ENCODE peak calls at places on chromosomes 12 and 14, in nine cellular contexts. A is A549, G is PC-3, I is sigmoid colon, Q is osteoblast, L is IMR-90, F is hepatocyte, K is RWPE2, R is Caco-2. D is an unnamed sample.

GRCh38 chr14:103694572-103695026 is 20.7 kb downstream of the XRCC3 start:
- DNase-seq in A (no peak), G (no peak), I (no peak), Q (peak; percentile 64), L (no peak), F (no peak), K (no peak), R (no peak), D (no peak)

GRCh38 chr12:131229426-131230339 is 276.0 kb downstream of the ADGRD1 start:
- DNase-seq in A (no peak), G (no peak), I (no peak), Q (no peak), L (no peak), F (peak; percentile 44), K (no peak), R (no peak), D (no peak)

GRCh38 chr14:103512701-103513611 is 9.7 kb downstream of the CKB start:
- DNase-seq in A (no peak), G (peak; percentile 28), I (peak; percentile 92), Q (peak; percentile 99), L (peak; percentile 80), F (peak; percentile 13), K (peak; percentile 95), R (no peak), D (peak; percentile 68)

GRCh38 chr14:85060116-85060515 is 469.8 kb upstream of the FLRT2 start:
- DNase-seq in A (no peak), G (no peak), I (no peak), Q (no peak), L (no peak), F (no peak), K (no peak), R (no peak), D (no peak)

GRCh38 chr14:78022059-78022458 is 148.1 kb upstream of the NRXN3 start:
- DNase-seq in A (peak; percentile 38), G (peak; percentile 77), I (no peak), Q (peak; percentile 68), L (peak; percentile 16), F (peak; percentile 71), K (no peak), R (peak; percentile 67), D (no peak)

GRCh38 chr14:101152855-101153254 is 249.3 kb upstream of the RTL1 start:
- DNase-seq in A (no peak), G (no peak), I (no peak), Q (no peak), L (no peak), F (no peak), K (no peak), R (no peak), D (no peak)

GRCh38 chr12:1670815-1671268 is 20.0 kb upstream of the ADIPOR2 start:
- DNase-seq in A (no peak), G (peak; percentile 10), I (no peak), Q (no peak), L (no peak), F (peak; percentile 73), K (no peak), R (peak; percentile 78), D (peak; percentile 73)

GRCh38 chr12:69519871-69520270 is 49.7 kb downstream of the FRS2 start:
- DNase-seq in A (no peak), G (no peak), I (no peak), Q (no peak), L (no peak), F (no peak), K (no peak), R (no peak), D (no peak)

GRCh38 chr14:91202234-91202974 is 42.1 kb downstream of the GPR68 start:
- DNase-seq in A (no peak), G (peak; percentile 52), I (peak; percentile 68), Q (peak; percentile 62), L (no peak), F (no peak), K (no peak), R (no peak), D (no peak)

GRCh38 chr12:132078190-132078589 is 65.9 kb downstream of the DDX51 start:
- DNase-seq in A (no peak), G (peak; percentile 73), I (no peak), Q (peak; percentile 96), L (peak; percentile 91), F (no peak), K (no peak), R (no peak), D (no peak)

GRCh38 chr12:122250047-122250446 is 16.2 kb downstream of the VPS33A start:
- DNase-seq in A (no peak), G (no peak), I (no peak), Q (no peak), L (no peak), F (no peak), K (no peak), R (no peak), D (no peak)

GRCh38 chr12:64900540-64900939 is 76.1 kb downstream of the TBC1D30 start:
- DNase-seq in A (no peak), G (peak; percentile 88), I (no peak), Q (no peak), L (peak; percentile 76), F (no peak), K (no peak), R (no peak), D (no peak)

GRCh38 chr14:49769171-49769570 is 1.2 kb downstream of the KLHDC2 start:
- DNase-seq in A (no peak), G (peak; percentile 81), I (no peak), Q (peak; percentile 71), L (peak; percentile 52), F (no peak), K (no peak), R (no peak), D (no peak)

GRCh38 chr14:78519863-78520262 is 349.7 kb downstream of the NRXN3 start:
- DNase-seq in A (no peak), G (peak; percentile 26), I (no peak), Q (no peak), L (peak; percentile 4), F (peak; percentile 73), K (no peak), R (peak; percentile 60), D (no peak)

GRCh38 chr12:3152892-3153291 is 75.7 kb downstream of the TSPAN9 start:
- DNase-seq in A (no peak), G (no peak), I (no peak), Q (peak; percentile 44), L (no peak), F (no peak), K (no peak), R (no peak), D (no peak)

GRCh38 chr14:36227344-36227743 is 50.8 kb upstream of the PTCSC3 start:
- DNase-seq in A (no peak), G (no peak), I (no peak), Q (no peak), L (no peak), F (no peak), K (no peak), R (no peak), D (no peak)

GRCh38 chr12:46177020-46177419 is 91.8 kb downstream of the SLC38A1 start:
- DNase-seq in A (no peak), G (no peak), I (no peak), Q (no peak), L (no peak), F (no peak), K (no peak), R (no peak), D (no peak)

GRCh38 chr14:43674273-43674672 is 832.8 kb downstream of the FSCB start:
- DNase-seq in A (no peak), G (no peak), I (no peak), Q (no peak), L (no peak), F (no peak), K (no peak), R (no peak), D (no peak)

GRCh38 chr12:127677537-127678131 is 589.3 kb upstream of the TMEM132C start:
- DNase-seq in A (peak; percentile 36), G (peak; percentile 97), I (peak; percentile 70), Q (peak; percentile 68), L (peak; percentile 70), F (peak; percentile 90), K (no peak), R (peak; percentile 67), D (peak; percentile 79)

GRCh38 chr14:91332448-91333059 is 85.1 kb downstream of the CCDC88C start:
- DNase-seq in A (no peak), G (no peak), I (no peak), Q (peak; percentile 29), L (no peak), F (peak; percentile 32), K (no peak), R (no peak), D (peak; percentile 69)

DNA sequence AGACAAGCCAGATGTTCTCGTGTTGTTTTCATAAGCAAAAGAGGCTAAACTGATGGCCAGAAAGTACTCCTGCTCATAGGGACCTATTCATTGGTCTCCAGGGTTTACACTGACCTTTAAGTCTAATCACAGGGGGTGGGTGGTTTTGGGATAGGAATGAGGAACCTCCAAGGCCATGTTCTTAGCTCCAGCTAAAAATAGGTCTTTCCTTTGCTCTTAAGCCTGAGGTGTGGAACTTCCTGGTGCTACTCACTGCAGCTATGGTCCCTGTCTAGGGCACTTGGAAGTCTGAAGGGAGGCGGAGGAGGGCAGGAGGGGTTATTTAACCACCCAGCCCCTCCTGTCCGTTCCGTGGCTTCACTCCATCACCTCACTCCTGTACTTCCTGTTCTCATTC is 18.6 kb downstream of the GPRC5A start:
- DNase-seq in A (no peak), G (no peak), I (no peak), Q (no peak), L (peak; percentile 73), F (peak; percentile 55), K (no peak), R (no peak), D (no peak)
- H3K4me3 ChIP-seq in A (no peak overlapping the region), G (no peak overlapping the region), I (no peak overlapping the region), Q (no peak overlapping the region), L (no peak overlapping the region), F (no peak overlapping the region), K (no peak overlapping the region), R (no peak overlapping the region), D (no peak overlapping the region)

GRCh38 chr12:54169036-54169435 is 19.7 kb downstream of the SMUG1 start:
- DNase-seq in A (no peak), G (no peak), I (no peak), Q (peak; percentile 34), L (no peak), F (no peak), K (no peak), R (no peak), D (no peak)
- TF ChIP-seq CTCF in A (no peak), G (no peak), I (no peak), Q (no peak), L (no peak), F (no peak), K (no peak), R (no peak), D (no peak)

GRCh38 chr12:38282886-38283285 is 33.7 kb upstream of the ALG10B start:
- DNase-seq in A (no peak), G (peak; percentile 98), I (no peak), Q (no peak), L (no peak), F (no peak), K (no peak), R (no peak), D (no peak)
- H3K9me3 ChIP-seq in A (no peaks in the 10 kb centered on the region), G (no peaks in the 10 kb centered on the region), I (no peaks in the 10 kb centered on the region), Q (no peaks in the 10 kb centered on the region), L (peaks cover 1% of the 10 kb centered on the region), F (no peaks in the 10 kb centered on the region), K (no peaks in the 10 kb centered on the region), R (no peaks in the 10 kb centered on the region), D (no peaks in the 10 kb centered on the region)

DNA sequence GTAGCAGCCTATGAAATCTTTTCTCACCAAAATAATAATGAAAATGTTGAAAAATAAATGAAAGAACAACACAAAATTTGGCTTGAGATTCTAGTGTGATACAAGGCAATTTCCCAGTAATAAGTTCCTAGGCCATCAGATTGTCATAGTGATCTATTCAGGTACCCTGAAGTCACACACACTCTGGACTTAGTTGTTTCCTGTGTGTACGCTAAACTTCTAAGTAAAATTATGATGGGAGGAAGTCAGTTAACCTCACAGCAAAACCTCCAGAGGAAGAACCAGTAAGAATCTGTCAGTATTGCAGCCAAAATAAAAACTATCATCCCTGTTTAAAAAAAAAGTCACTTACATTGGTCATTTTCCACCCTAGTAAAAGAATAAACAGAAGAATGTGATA is 81.9 kb downstream of the DBX2 start:
- DNase-seq in A (no peak), G (no peak), I (no peak), Q (no peak), L (no peak), F (no peak), K (no peak), R (no peak), D (no peak)
- H3K4me3 ChIP-seq in A (no peak overlapping the region), G (no peak overlapping the region), I (no peak overlapping the region), Q (no peak overlapping the region), L (no peak overlapping the region), F (no peak overlapping the region), K (no peak overlapping the region), R (no peak overlapping the region), D (no peak overlapping the region)